ENCODE peak calls at places on chromosomes 1 and 21, in nine cellular contexts. U is AG09309; O is heart left ventricle; F is stimulated activated CD4-positive, alpha-beta T cell treated with anti-CD3 and anti-CD28 coated beads, Interleukin-12 subunit alpha, Interleukin-12 subunit beta, amount 100 ng/mL, for 48 hours; Y is ELF-1; P is endothelial cell; C is A172; J is tibial artery; M is NCI-H2171. H is an unnamed sample.

GRCh38 chr1:205318231-205318991 is 3.1 kb downstream of the NUAK2 start:
- DNase-seq in U (no peak), O (no peak), F (no peak), Y (peak), P (no peak), C (peak), J (no peak), M (no peak), H (no peak)

GRCh38 chr1:78092686-78093085 is 46.9 kb downstream of the GIPC2 start:
- DNase-seq in U (no peak), O (no peak), F (no peak), Y (peak), P (no peak), C (peak), J (no peak), M (no peak), H (no peak)

GRCh38 chr1:226603976-226604845 is 55.6 kb downstream of the STUM start:
- DNase-seq in U (no peak), O (no peak), F (no peak), Y (peak), P (no peak), C (no peak), J (no peak), M (no peak), H (no peak)

GRCh38 chr1:34924759-34925555 is 4.5 kb downstream of the DLGAP3 start:
- DNase-seq in U (peak), O (peak), F (peak), Y (peak), P (peak), C (peak), J (no peak), M (no peak), H (peak)

GRCh38 chr1:909861-910310 is 13.8 kb upstream of the SAMD11 start:
- DNase-seq in U (no peak), O (peak), F (no peak), Y (no peak), P (peak), C (no peak), J (no peak), M (no peak), H (no peak)

GRCh38 chr1:210201671-210202070 is 30.9 kb upstream of the SERTAD4 start:
- DNase-seq in U (no peak), O (no peak), F (no peak), Y (no peak), P (no peak), C (peak), J (no peak), M (no peak), H (no peak)

GRCh38 chr1:66403031-66403731 is 130.8 kb upstream of the SGIP1 start:
- DNase-seq in U (no peak), O (no peak), F (no peak), Y (no peak), P (no peak), C (no peak), J (no peak), M (no peak), H (no peak)

GRCh38 chr1:205344010-205344808 is 12.5 kb downstream of the KLHDC8A start:
- DNase-seq in U (no peak), O (peak), F (no peak), Y (peak), P (peak), C (no peak), J (no peak), M (peak), H (no peak)

GRCh38 chr1:111227875-111228747 is 598 bp downstream of the CHI3L2 start:
- DNase-seq in U (peak), O (no peak), F (no peak), Y (no peak), P (no peak), C (peak), J (peak), M (no peak), H (no peak)

GRCh38 chr1:239954836-239955235 is 136.8 kb upstream of the FMN2 start:
- DNase-seq in U (no peak), O (no peak), F (no peak), Y (no peak), P (no peak), C (no peak), J (no peak), M (no peak), H (no peak)

GRCh38 chr1:5286244-5286643 is 631.8 kb downstream of the AJAP1 start:
- DNase-seq in U (no peak), O (no peak), F (peak), Y (no peak), P (no peak), C (no peak), J (no peak), M (no peak), H (no peak)

GRCh38 chr21:31752352-31752751 is 20.4 kb upstream of the SCAF4 start:
- DNase-seq in U (no peak), O (no peak), F (no peak), Y (no peak), P (no peak), C (no peak), J (no peak), M (no peak), H (peak)

GRCh38 chr1:59355361-59355760 is 58.5 kb downstream of the FGGY start:
- DNase-seq in U (no peak), O (no peak), F (no peak), Y (no peak), P (no peak), C (no peak), J (no peak), M (no peak), H (no peak)

GRCh38 chr1:248015801-248016200 is 2.3 kb downstream of the OR2L5 start:
- DNase-seq in U (no peak), O (no peak), F (no peak), Y (no peak), P (no peak), C (no peak), J (no peak), M (no peak), H (no peak)

GRCh38 chr1:202805886-202806511 is 2.2 kb downstream of the KDM5B start:
- DNase-seq in U (no peak), O (no peak), F (no peak), Y (peak), P (no peak), C (no peak), J (no peak), M (no peak), H (peak)

GRCh38 chr1:116911166-116911553 is 1.4 kb downstream of the PTGFRN start:
- DNase-seq in U (no peak), O (no peak), F (no peak), Y (peak), P (no peak), C (no peak), J (no peak), M (no peak), H (peak)

GRCh38 chr1:244862354-244862698 is 2.0 kb downstream of the HNRNPU start:
- DNase-seq in U (no peak), O (no peak), F (no peak), Y (no peak), P (no peak), C (peak), J (no peak), M (no peak), H (peak)

GRCh38 chr1:204887846-204888245 is 17.2 kb downstream of the NFASC start:
- DNase-seq in U (no peak), O (no peak), F (no peak), Y (no peak), P (no peak), C (no peak), J (no peak), M (peak), H (no peak)

GRCh38 chr1:64948905-64949833 is 17.2 kb downstream of the JAK1 start:
- DNase-seq in U (no peak), O (no peak), F (no peak), Y (no peak), P (no peak), C (peak), J (no peak), M (no peak), H (peak)